ENCODE peak calls at places on chromosomes 11 and 22, in four cellular contexts. C, X, N and T are unnamed samples.

GRCh38 chr11:64835616-64836447 is 8.6 kb downstream of the CDC42BPG start:
- DNase-seq in C (no peak), X (no peak), N (no peak), T (no peak)

GRCh38 chr11:21975242-21975641 is 217.6 kb upstream of the ANO5 start:
- DNase-seq in C (no peak), X (no peak), N (no peak), T (no peak)

GRCh38 chr22:42364641-42365336 is 67.4 kb downstream of the NFAM1 start:
- DNase-seq in C (peak; percentile 29), X (no peak), N (no peak), T (peak; percentile 12)

GRCh38 chr11:111312076-111312475 is 13.7 kb downstream of the POU2AF3 start:
- DNase-seq in C (no peak), X (no peak), N (no peak), T (no peak)

GRCh38 chr22:32866953-32867352 is 65.4 kb downstream of the TIMP3 start:
- DNase-seq in C (no peak), X (no peak), N (no peak), T (no peak)

GRCh38 chr11:28951191-28951590 is 843.0 kb downstream of the METTL15 start:
- DNase-seq in C (no peak), X (no peak), N (no peak), T (peak; percentile 69)

GRCh38 chr11:59030037-59030436 is 56.1 kb upstream of the GLYATL1B start:
- DNase-seq in C (no peak), X (no peak), N (no peak), T (no peak)

GRCh38 chr11:120859552-120860295 is 164.2 kb upstream of the TBCEL start:
- DNase-seq in C (no peak), X (no peak), N (no peak), T (no peak)

GRCh38 chr11:45225961-45226871 is 59.9 kb downstream of the SYT13 start:
- DNase-seq in C (no peak), X (no peak), N (no peak), T (no peak)

GRCh38 chr11:117356126-117356761 is 28.6 kb downstream of the CEP164 start:
- DNase-seq in C (no peak), X (no peak), N (no peak), T (no peak)

GRCh38 chr22:22404598-22405284 is 103.8 kb downstream of the ZNF280B start:
- DNase-seq in C (no peak), X (no peak), N (no peak), T (no peak)

GRCh38 chr22:19448076-19448607 is 631 bp upstream of the C22orf39 start:
- DNase-seq in C (peak; percentile 43), X (no peak), N (peak; percentile 84), T (no peak)

GRCh38 chr11:72239849-72240460 is 4.0 kb downstream of the PHOX2A start:
- DNase-seq in C (no peak), X (no peak), N (no peak), T (no peak)

GRCh38 chr22:33589297-33589696 is 331.0 kb downstream of the LARGE1 start:
- DNase-seq in C (no peak), X (no peak), N (no peak), T (no peak)

GRCh38 chr11:78812513-78813293 is 238.0 kb upstream of the NARS2 start:
- DNase-seq in C (peak; percentile 57), X (no peak), N (no peak), T (no peak)

GRCh38 chr22:44025171-44026065 is 1.3 kb downstream of the PARVB start:
- DNase-seq in C (no peak), X (peak; percentile 96), N (peak; percentile 47), T (peak; percentile 21)

GRCh38 chr22:45090364-45090960 is 73.3 kb upstream of the NUP50 start:
- DNase-seq in C (peak; percentile 65), X (no peak), N (no peak), T (no peak)

GRCh38 chr11:117199061-117199915 is at the start of gene TAGLN:
- DNase-seq in C (peak; percentile 94), X (no peak), N (no peak), T (peak; percentile 37)

GRCh38 chr22:22810018-22810427 is 77.6 kb upstream of the IGLL5 start:
- DNase-seq in C (peak; percentile 30), X (no peak), N (peak; percentile 99), T (peak; percentile 7)

GRCh38 chr22:48488149-48488551 is 1339.5 kb downstream of the BRD1 start:
- DNase-seq in C (no peak), X (no peak), N (no peak), T (no peak)

GRCh38 chr22:17984114-17984513 is 40.2 kb downstream of the MICAL3 start:
- DNase-seq in C (no peak), X (no peak), N (no peak), T (peak; percentile 32)

GRCh38 chr11:69392104-69392653 is 89.3 kb upstream of the LINC01488 start:
- DNase-seq in C (no peak), X (no peak), N (no peak), T (no peak)

DNA sequence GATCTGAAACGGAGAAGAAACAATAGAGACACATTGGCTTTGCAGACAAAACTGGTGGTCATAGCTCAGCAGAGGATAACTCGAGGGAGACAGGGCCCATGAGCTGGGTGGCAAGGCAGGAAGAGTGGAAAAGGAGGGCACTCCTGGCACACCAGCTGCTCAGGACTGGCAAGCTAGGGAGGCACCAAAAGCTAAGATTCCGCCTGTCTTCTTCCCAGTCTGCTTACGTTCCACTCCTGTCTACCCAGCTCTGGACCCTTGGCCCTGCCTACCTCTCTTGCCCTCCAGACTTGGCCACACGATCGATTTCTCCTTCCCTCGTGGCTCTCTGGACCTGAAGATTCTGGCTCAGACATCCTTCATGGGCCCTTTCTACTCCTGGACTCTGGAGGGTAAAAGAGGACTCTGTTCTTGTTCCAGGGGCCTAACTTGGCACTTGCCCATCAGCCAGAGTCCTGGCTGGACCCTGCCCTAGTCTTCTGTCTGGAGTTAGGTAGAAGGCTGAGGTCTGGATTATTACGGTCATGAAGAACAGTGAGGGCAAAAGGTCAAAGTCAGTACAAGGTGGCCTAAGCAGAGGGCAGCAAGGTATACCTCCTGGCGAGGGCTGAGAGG is 115.2 kb upstream of the PITPNB start:
- DNase-seq in C (no peak), X (no peak), N (no peak), T (no peak)
- H3K4me2 ChIP-seq in C (no peak overlapping the region), X (no peak overlapping the region), N (peak overlapping the region; percentile 63), T (no peak overlapping the region)

GRCh38 chr22:36084717-36085116 is 56.1 kb upstream of the RBFOX2 start:
- DNase-seq in C (no peak), X (no peak), N (no peak), T (no peak)

GRCh38 chr22:36079041-36079440 is 50.4 kb upstream of the RBFOX2 start:
- DNase-seq in C (no peak), X (no peak), N (no peak), T (no peak)

GRCh38 chr22:36077261-36077660 is 48.6 kb upstream of the RBFOX2 start:
- DNase-seq in C (peak; percentile 29), X (no peak), N (no peak), T (no peak)

GRCh38 chr22:36083056-36083455 is 54.4 kb upstream of the RBFOX2 start:
- DNase-seq in C (no peak), X (no peak), N (no peak), T (no peak)

DNA sequence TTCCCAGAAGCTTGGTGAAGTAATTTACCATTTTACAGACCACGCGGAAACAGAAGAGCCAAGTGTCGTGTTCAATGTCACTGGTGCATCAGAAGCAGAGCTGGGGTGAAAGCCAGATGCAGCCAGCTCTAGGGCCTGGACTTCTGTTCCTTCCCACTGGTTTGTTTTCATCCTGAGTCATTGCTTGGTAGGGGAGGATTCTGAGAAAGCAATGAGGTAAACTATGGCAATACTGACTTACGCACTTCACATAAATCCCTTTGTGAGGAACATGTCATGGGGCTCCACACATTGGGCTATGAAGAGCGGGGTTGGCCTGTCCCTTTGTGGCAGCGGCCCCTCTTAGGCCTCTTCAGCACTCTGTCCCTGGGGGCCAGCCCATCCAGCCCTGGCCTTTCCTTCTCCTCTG is 52.4 kb upstream of the RBFOX2 start:
- DNase-seq in C (peak; percentile 98), X (no peak), N (no peak), T (no peak)
- TF ChIP-seq FOS in C (peak; percentile 84), X (no peak), N (no peak), T (no peak)

GRCh38 chr11:12693485-12694181 is 19.4 kb downstream of the TEAD1 start:
- DNase-seq in C (peak; percentile 99), X (no peak), N (no peak), T (peak; percentile 99)
- H3K4me2 ChIP-seq in C (peak overlapping the region; percentile 80), X (no peak overlapping the region), N (no peak overlapping the region), T (peak overlapping the region; percentile 66)

GRCh38 chr11:57487021-57487778 is 26.9 kb downstream of the RTN4RL2 start:
- DNase-seq in C (no peak), X (no peak), N (no peak), T (no peak)

GRCh38 chr11:57493507-57494503 is 21.7 kb downstream of the SLC43A1 start:
- DNase-seq in C (peak; percentile 17), X (no peak), N (peak; percentile 68), T (peak; percentile 42)

GRCh38 chr11:57491371-57492061 is 24.0 kb downstream of the SLC43A1 start:
- DNase-seq in C (no peak), X (no peak), N (peak; percentile 68), T (peak; percentile 39)

GRCh38 chr11:57487920-57488319 is 27.6 kb downstream of the SLC43A1 start:
- DNase-seq in C (no peak), X (no peak), N (no peak), T (no peak)

DNA sequence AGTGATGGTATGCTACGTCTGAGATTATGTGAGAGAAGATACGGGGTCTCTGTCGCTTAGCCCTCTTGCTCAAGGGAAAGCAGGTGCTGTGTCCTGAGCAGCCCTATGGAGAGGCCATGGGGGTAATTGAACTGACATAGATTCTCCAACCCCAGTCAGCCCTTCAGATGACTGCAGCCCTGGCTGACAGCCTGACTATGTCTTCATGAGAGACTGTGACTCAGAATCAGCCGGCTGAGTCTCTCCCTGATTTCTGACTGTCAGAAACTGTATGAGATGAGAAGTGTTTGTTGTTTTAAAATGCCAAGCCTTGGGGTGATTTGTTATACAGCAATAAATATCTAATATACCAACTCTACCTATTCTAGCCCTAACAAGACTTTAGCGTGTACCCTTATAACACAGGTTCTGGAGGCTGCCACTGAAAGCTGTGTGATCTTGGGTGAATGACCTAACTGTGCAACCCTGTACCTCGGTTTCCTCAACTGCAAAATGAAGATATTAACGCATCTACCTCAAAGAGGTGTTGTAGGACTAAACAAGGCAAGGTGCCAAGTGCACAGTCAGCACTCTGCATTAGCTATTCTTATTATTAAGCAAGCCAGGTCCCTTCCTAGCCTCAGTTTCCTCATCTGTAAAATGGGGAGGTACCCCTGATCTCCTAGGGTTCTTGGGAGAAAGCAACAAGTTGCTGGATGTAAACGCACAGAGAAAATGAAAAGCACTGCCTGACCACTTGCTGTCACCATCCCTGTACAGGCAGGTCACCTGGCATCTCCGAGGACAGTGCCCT is 24.9 kb downstream of the SLC43A1 start:
- DNase-seq in C (peak; percentile 38), X (no peak), N (no peak), T (no peak)
- TF ChIP-seq FOS in C (no peak), X (no peak), N (no peak), T (no peak)

GRCh38 chr11:66641834-66642233 is 3.3 kb downstream of the RBM4 start:
- DNase-seq in C (no peak), X (no peak), N (no peak), T (no peak)
- H3K4me2 ChIP-seq in C (peak overlapping the region; percentile 79), X (peak overlapping the region; percentile 69), N (peak overlapping the region; percentile 20), T (peak overlapping the region; percentile 90)